ENCODE peak calls at places on chromosomes 2 and 18, in eight cellular contexts. G is spleen, H is lung, I is H9, U is heart left ventricle, B is endothelial cell of umbilical vein, C is GM12878, N is upper lobe of right lung. Y is an unnamed sample.
A peak's percentile ranks its signal among the peaks of the same experiment; 100 is the strongest.

GRCh38 chr2:88099798-88100488 is 27.9 kb downstream of the FABP1 start:
- DNase-seq in I (peak; percentile 96), H (no peak), G (no peak), C (no peak), B (no peak), N (no peak), U (no peak), Y (no peak)

GRCh38 chr18:76394780-76395476 is 100.1 kb downstream of the ZNF516 start:
- DNase-seq in C (no peak), N (no peak), G (no peak), I (no peak), U (no peak), H (no peak), B (no peak), Y (no peak)

GRCh38 chr18:79458131-79458838 is 62.6 kb downstream of the NFATC1 start:
- DNase-seq in G (no peak), I (no peak), H (peak; percentile 51), N (no peak), B (peak; percentile 93), C (no peak), U (peak; percentile 77), Y (peak; percentile 86)

GRCh38 chr2:41400057-41400665 is 647.7 kb upstream of the PKDCC start:
- DNase-seq in H (no peak), I (peak; percentile 40), U (no peak), G (no peak), B (peak; percentile 62), N (no peak), C (no peak), Y (no peak)

GRCh38 chr2:189261431-189261841 is 81.9 kb upstream of the COL5A2 start:
- DNase-seq in U (no peak), N (no peak), B (peak; percentile 95), C (no peak), G (no peak), H (no peak), I (no peak), Y (no peak)

GRCh38 chr18:52677991-52678390 is 338.0 kb downstream of the DCC start:
- DNase-seq in B (no peak), N (no peak), U (no peak), I (no peak), G (no peak), H (no peak), C (no peak), Y (no peak)

GRCh38 chr2:23636412-23636811 is 251.4 kb downstream of the KLHL29 start:
- DNase-seq in C (no peak), N (no peak), G (peak; percentile 56), I (no peak), U (peak; percentile 43), B (peak; percentile 24), H (no peak), Y (peak; percentile 40)

GRCh38 chr2:20264629-20265028 is 39.7 kb upstream of the SDC1 start:
- DNase-seq in H (no peak), U (no peak), C (no peak), B (no peak), G (no peak), N (no peak), I (no peak), Y (no peak)

GRCh38 chr2:11667866-11668637 is 1.9 kb downstream of the NTSR2 start:
- DNase-seq in B (no peak), I (no peak), G (no peak), C (no peak), U (no peak), H (no peak), N (no peak), Y (no peak)

GRCh38 chr2:15943914-15944313 is 3.6 kb downstream of the MYCN start:
- DNase-seq in N (no peak), I (no peak), G (no peak), B (peak; percentile 12), H (no peak), C (no peak), U (peak; percentile 38), Y (no peak)
- H3K27ac ChIP-seq in N (no peak overlapping the region), I (no peak overlapping the region), G (no peak overlapping the region), B (no peak overlapping the region), H (no peak overlapping the region), C (no peak overlapping the region), U (no peak overlapping the region), Y (no peak overlapping the region)

GRCh38 chr18:22606563-22607283 is 189.0 kb upstream of the CTAGE1 start:
- DNase-seq in B (no peak), I (no peak), H (no peak), N (no peak), C (no peak), G (no peak), U (no peak), Y (peak; percentile 74)

GRCh38 chr18:22609642-22610041 is 191.9 kb upstream of the CTAGE1 start:
- DNase-seq in B (peak; percentile 82), G (no peak), N (peak; percentile 60), I (no peak), C (no peak), U (peak; percentile 73), H (peak; percentile 54), Y (no peak)

GRCh38 chr18:22605736-22606135 is 188.0 kb upstream of the CTAGE1 start:
- DNase-seq in G (no peak), I (no peak), H (no peak), N (no peak), U (no peak), B (no peak), C (no peak), Y (no peak)

GRCh38 chr18:22604986-22605421 is 187.3 kb upstream of the CTAGE1 start:
- DNase-seq in U (no peak), I (no peak), H (no peak), N (no peak), C (no peak), B (no peak), G (no peak), Y (no peak)

GRCh38 chr18:22607284-22607635 is 189.5 kb upstream of the CTAGE1 start:
- DNase-seq in B (peak; percentile 7), C (no peak), I (no peak), U (no peak), G (no peak), N (no peak), H (no peak), Y (no peak)
- H3K4me1 ChIP-seq in B (peaks cover 38% of the 10 kb centered on the region), C (no peaks in the 10 kb centered on the region), I (no peaks in the 10 kb centered on the region), U (no peaks in the 10 kb centered on the region), G (peaks cover 5% of the 10 kb centered on the region), N (peaks cover 46% of the 10 kb centered on the region), H (peaks cover 21% of the 10 kb centered on the region), Y (no peaks in the 10 kb centered on the region)

GRCh38 chr2:15765211-15765610 is 173.5 kb downstream of the DDX1 start:
- DNase-seq in U (no peak), N (no peak), H (no peak), I (no peak), C (no peak), G (no peak), B (no peak), Y (no peak)
- TF ChIP-seq CTCF in U (no peak), N (no peak), H (no peak), I (no peak), C (no peak), G (no peak), B (no peak), Y (no peak)

GRCh38 chr2:24856791-24857211 is 63.2 kb downstream of the ADCY3 start:
- DNase-seq in I (no peak), N (no peak), B (no peak), H (no peak), C (no peak), U (peak; percentile 43), G (peak; percentile 38), Y (no peak)
- H3K27ac ChIP-seq in I (no peak overlapping the region), N (no peak overlapping the region), B (no peak overlapping the region), H (no peak overlapping the region), C (no peak overlapping the region), U (peak overlapping the region; percentile 85), G (no peak overlapping the region), Y (peak overlapping the region; percentile 84)

GRCh38 chr2:157596992-157597681 is 31.5 kb downstream of the ACVR1C start:
- DNase-seq in N (peak; percentile 76), C (no peak), B (peak; percentile 4), I (peak; percentile 80), G (peak; percentile 85), U (no peak), H (no peak), Y (no peak)

GRCh38 chr2:157606534-157606933 is 22.1 kb downstream of the ACVR1C start:
- DNase-seq in H (no peak), U (no peak), I (no peak), N (no peak), C (no peak), B (no peak), G (no peak), Y (no peak)

GRCh38 chr2:157603203-157603602 is 25.5 kb downstream of the ACVR1C start:
- DNase-seq in I (no peak), C (no peak), U (no peak), B (no peak), G (no peak), H (no peak), N (no peak), Y (no peak)

GRCh38 chr2:157601807-157602206 is 26.9 kb downstream of the ACVR1C start:
- DNase-seq in I (no peak), N (no peak), H (no peak), C (no peak), U (no peak), G (no peak), B (no peak), Y (no peak)
- H3K4me1 ChIP-seq in I (no peaks in the 10 kb centered on the region), N (no peaks in the 10 kb centered on the region), H (peaks cover 2% of the 10 kb centered on the region), C (no peaks in the 10 kb centered on the region), U (no peaks in the 10 kb centered on the region), G (peaks cover 8% of the 10 kb centered on the region), B (no peaks in the 10 kb centered on the region), Y (peaks cover 7% of the 10 kb centered on the region)

DNA sequence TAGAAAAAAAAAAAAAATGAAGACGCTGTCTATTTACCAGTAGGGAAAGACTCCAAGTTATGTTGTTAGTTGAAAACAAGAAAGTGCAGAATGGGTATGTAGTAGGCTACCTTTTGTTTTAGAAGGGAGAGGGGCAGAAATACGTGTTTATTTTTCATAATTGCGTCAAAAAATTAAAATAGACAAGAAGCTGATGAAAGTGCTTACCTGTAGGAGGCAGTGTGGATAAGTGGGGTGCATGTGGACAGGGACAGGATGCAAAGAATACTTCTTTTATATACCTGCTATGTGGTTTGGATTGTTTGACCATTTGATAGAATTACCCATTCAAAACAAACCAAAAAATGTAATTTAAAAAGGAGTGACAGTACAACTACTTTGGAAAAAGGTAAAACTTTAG is 3.0 kb upstream of the GCG start:
- DNase-seq in G (no peak), B (no peak), C (no peak), H (no peak), N (no peak), I (no peak), U (no peak), Y (no peak)
- TF ChIP-seq CTCF in G (no peak), B (no peak), C (no peak), H (no peak), N (no peak), I (peak; percentile 44), U (no peak), Y (no peak)